ENCODE peak calls at places on chromosomes 16 and 17, in six cellular contexts. G is HepG2, M is A549, Y is GM12878, H is SK-N-SH, S is K562. O is an unnamed sample.

GRCh38 chr16:57634171-57634570 is 5.7 kb downstream of the ADGRG1 start:
- DNase-seq in G (no peak), M (no peak), Y (no peak), H (no peak), S (no peak), O (no peak)

GRCh38 chr17:556431-556995 is 158.1 kb downstream of the VPS53 start:
- DNase-seq in G (no peak), M (no peak), Y (no peak), H (peak; percentile 27), S (no peak), O (no peak)

GRCh38 chr16:65989861-65990260 is 376.6 kb upstream of the CDH5 start:
- DNase-seq in G (no peak), M (no peak), Y (no peak), H (no peak), S (no peak), O (no peak)

GRCh38 chr17:57528084-57528451 is 217.0 kb downstream of the CCDC182 start:
- DNase-seq in G (no peak), M (no peak), Y (no peak), H (no peak), S (no peak), O (no peak)

GRCh38 chr17:19642373-19642893 is 6.1 kb upstream of the ALDH3A2 start:
- DNase-seq in G (no peak), M (no peak), Y (no peak), H (no peak), S (no peak), O (no peak)

GRCh38 chr17:1047177-1047885 is 50.4 kb downstream of the TIMM22 start:
- DNase-seq in G (no peak), M (no peak), Y (no peak), H (no peak), S (no peak), O (no peak)

GRCh38 chr17:1323336-1323735 is 43.9 kb downstream of the TRARG1 start:
- DNase-seq in G (no peak), M (no peak), Y (no peak), H (no peak), S (no peak), O (no peak)

GRCh38 chr16:12330977-12331376 is 354.4 kb downstream of the SNX29 start:
- DNase-seq in G (no peak), M (no peak), Y (no peak), H (no peak), S (no peak), O (no peak)

GRCh38 chr17:63178530-63178929 is 212.5 kb downstream of the TANC2 start:
- DNase-seq in G (no peak), M (no peak), Y (no peak), H (no peak), S (no peak), O (no peak)

GRCh38 chr17:62737513-62737912 is 70.6 kb downstream of the MARCHF10 start:
- DNase-seq in G (no peak), M (no peak), Y (no peak), H (no peak), S (no peak), O (no peak)

DNA sequence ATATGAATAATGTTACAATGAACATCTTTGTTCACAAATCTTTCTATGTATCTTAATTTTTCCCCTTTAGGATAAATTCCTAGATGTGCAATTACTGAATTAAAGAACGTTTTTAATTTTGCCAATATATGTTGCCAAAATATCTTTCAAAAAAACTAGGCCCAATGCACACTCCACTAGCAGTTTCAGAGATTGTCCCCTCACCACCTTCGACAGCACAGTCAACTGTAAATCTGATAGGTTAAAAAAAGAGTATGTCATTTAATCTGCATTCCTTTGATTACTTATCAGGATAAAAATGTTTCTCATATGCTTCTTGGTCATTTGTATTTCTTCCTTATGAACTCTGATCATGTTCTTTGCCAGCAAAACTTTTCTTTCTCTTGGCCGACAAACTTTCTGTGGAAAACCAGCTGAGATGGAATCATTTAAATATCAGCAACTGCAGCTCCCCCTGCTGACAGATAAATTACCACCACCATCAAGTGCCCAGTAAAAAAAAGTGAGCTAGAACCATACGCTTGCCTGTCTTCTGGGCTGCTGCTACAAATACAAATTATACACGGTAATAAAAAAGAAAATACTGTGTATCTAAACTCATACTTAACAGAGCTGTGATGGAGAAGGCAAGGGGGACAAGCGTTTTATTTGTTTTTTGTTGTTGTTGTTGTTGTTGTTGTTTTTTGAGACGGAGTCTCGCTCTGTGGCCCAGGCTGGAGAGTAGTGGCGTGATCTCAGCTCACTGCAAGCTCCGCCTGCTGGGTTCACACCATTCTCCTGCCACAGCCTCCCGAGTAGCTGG is 19.6 kb upstream of the KANSL1 start:
- DNase-seq in G (peak; percentile 76), M (peak; percentile 95), Y (no peak), H (peak; percentile 77), S (peak; percentile 71), O (peak; percentile 51)
- TF ChIP-seq REST in G (no peak), M (no peak), Y (no peak), H (no peak), S (no peak), O (no peak)

DNA sequence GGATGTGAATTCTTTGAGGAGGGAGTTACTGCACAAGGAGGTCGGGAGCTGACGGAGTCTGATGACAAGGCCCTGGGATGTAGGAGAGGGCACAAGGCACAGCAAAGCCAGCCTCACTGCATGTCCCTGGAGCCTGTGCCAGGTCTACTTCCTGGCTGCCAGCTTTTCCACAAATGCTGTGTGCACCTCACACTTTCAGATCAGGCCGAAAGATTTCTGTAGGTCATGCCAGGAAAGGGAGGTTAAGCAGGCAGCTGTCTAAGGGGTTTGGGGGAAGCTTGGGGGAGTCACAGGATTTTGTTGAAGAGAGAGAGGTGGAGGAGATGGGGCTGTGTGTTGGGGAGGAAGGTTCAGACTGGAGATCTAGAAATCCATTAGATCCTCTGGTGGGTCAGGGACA is 792.5 kb downstream of the KCNJ18 start:
- DNase-seq in G (no peak), M (no peak), Y (no peak), H (no peak), S (no peak), O (no peak)
- H3K9me3 ChIP-seq in G (peaks cover 27% of the 10 kb centered on the region), M (no peaks in the 10 kb centered on the region), Y (no peaks in the 10 kb centered on the region), H (no peaks in the 10 kb centered on the region), S (no peaks in the 10 kb centered on the region), O (no peaks in the 10 kb centered on the region)

DNA sequence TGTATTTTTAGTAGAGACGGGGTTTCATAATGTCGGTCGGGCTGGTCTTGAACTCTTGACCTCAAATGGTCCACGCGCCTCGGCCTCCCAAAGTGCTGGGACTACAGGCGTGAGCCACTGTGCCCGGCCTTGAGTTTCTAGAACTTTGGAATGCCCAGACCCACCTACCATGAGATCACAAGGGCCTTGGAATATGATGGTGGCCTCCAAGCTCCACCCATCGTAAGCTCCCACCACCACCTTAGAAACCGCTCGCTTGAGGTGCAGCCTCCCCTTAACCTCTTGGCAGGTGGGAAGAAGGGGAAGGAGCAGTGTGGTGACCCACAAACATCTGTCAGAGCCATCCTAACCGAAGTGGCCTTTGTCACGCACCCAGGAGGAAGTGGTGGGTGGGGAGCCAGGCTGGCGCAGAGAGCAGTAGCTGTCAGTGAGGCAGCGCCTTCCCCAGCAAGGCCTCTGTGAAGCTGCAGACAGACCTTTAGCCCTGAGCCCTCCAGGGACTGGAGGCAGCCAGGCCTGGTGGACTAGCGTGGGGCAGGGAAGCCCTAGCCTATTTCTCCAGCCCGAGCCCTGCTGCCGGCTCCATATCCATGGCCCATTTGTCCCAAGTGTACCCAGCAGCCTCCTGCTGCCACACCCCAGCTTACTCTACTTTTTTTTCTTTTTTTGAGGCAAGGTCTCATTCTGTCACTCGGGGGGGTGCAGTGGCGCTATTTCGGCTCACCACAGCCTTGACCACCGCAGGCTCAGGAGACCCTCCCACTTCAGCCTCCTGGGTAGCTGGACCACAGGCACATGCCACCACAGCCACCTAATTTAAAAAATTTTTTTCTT is 13.1 kb upstream of the SEPHS2 start:
- DNase-seq in G (peak; percentile 63), M (no peak), Y (peak; percentile 97), H (no peak), S (no peak), O (no peak)
- TF ChIP-seq REST in G (no peak), M (no peak), Y (peak; percentile 27), H (no peak), S (no peak), O (no peak)

GRCh38 chr17:5184284-5184683 is 7.4 kb downstream of the ZNF594 start:
- DNase-seq in G (no peak), M (no peak), Y (no peak), H (no peak), S (no peak), O (no peak)

GRCh38 chr17:5179003-5179402 is 12.7 kb downstream of the ZNF594 start:
- DNase-seq in G (no peak), M (no peak), Y (no peak), H (no peak), S (no peak), O (no peak)

GRCh38 chr17:5182597-5183409 is 8.9 kb downstream of the ZNF594 start:
- DNase-seq in G (no peak), M (no peak), Y (no peak), H (no peak), S (no peak), O (no peak)

GRCh38 chr17:5181509-5182305 is 10.0 kb downstream of the ZNF594 start:
- DNase-seq in G (no peak), M (no peak), Y (no peak), H (no peak), S (no peak), O (no peak)

DNA sequence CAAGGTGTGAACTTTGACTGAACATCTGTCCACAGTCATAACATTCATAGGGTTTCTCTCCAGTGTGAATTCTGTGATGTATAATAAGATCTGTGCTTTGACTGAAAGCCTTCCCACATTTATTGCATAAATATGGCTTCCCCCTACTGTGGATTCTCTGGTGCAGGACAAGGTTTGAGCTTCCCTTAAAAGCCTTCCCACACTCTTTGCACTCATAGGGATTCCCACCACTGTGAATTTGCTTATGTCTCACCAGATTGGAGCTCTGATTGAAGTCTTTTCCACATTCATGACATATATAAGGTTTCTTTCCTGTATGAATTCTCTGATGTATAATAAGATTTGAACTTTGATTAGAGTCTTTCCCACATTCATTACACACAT is 8.3 kb downstream of the ZNF594 start:
- DNase-seq in G (no peak), M (no peak), Y (no peak), H (no peak), S (no peak), O (no peak)
- H3K9me3 ChIP-seq in G (peaks cover 31% of the 10 kb centered on the region), M (peaks cover 100% of the 10 kb centered on the region), Y (peaks cover 66% of the 10 kb centered on the region), H (peaks cover 67% of the 10 kb centered on the region), S (peaks cover 27% of the 10 kb centered on the region), O (peaks cover 64% of the 10 kb centered on the region)

GRCh38 chr16:87679593-87680271 is 77.4 kb downstream of the JPH3 start:
- DNase-seq in G (no peak), M (no peak), Y (no peak), H (no peak), S (no peak), O (no peak)

GRCh38 chr16:87680272-87680644 is 78.0 kb downstream of the JPH3 start:
- DNase-seq in G (no peak), M (no peak), Y (no peak), H (no peak), S (no peak), O (no peak)

GRCh38 chr16:87682852-87683399 is 80.6 kb downstream of the JPH3 start:
- DNase-seq in G (no peak), M (no peak), Y (no peak), H (no peak), S (no peak), O (no peak)

GRCh38 chr16:87684106-87684677 is 81.6 kb downstream of the KLHDC4 start:
- DNase-seq in G (no peak), M (no peak), Y (no peak), H (no peak), S (no peak), O (no peak)

GRCh38 chr16:87681990-87682570 is 79.8 kb downstream of the JPH3 start:
- DNase-seq in G (peak; percentile 42), M (peak; percentile 46), Y (no peak), H (no peak), S (no peak), O (no peak)
- TF ChIP-seq REST in G (no peak), M (no peak), Y (no peak), H (no peak), S (no peak), O (no peak)

O was measured in Panc1.